ENCODE peak calls at places on chromosomes 7 and 10, in eight cellular contexts. S is activated CD8-positive, alpha-beta memory T cell treated with anti-CD3 and anti-CD28 coated beads for 24 hours; V is A549; Q is lung; K is RCC 7860; M is activated effector memory CD4-positive, alpha-beta T cell treated with anti-CD3 and anti-CD28 coated beads, Interleukin-2, amount 50 U/mL, for 16 hours; G is omental fat pad; R is posterior cingulate gyrus. L is an unnamed sample.

GRCh38 chr10:31098091-31098490 is 66.4 kb upstream of the ZNF438 start:
- DNase-seq in R (no peak), K (no peak), S (no peak), V (no peak), Q (no peak), M (no peak), G (no peak), L (no peak)

GRCh38 chr10:71845410-71846406 is 5.3 kb downstream of the PSAP start:
- DNase-seq in Q (no peak), V (no peak), S (no peak), K (no peak), G (no peak), M (no peak), R (no peak), L (no peak)

GRCh38 chr7:79434867-79435266 is 18.6 kb downstream of the MAGI2 start:
- DNase-seq in G (no peak), V (no peak), M (no peak), S (no peak), K (peak; percentile 68), Q (no peak), R (no peak), L (no peak)

GRCh38 chr7:22726345-22726848 is 603 bp upstream of the IL6 start:
- DNase-seq in K (peak; percentile 94), M (peak; percentile 76), S (peak; percentile 76), V (peak; percentile 76), G (no peak), Q (peak; percentile 51), R (no peak), L (no peak)

GRCh38 chr10:1368772-1369171 is 312.6 kb downstream of the WDR37 start:
- DNase-seq in R (peak; percentile 34), S (peak; percentile 30), V (peak; percentile 64), Q (no peak), K (peak; percentile 25), G (no peak), M (peak; percentile 76), L (peak; percentile 42)

GRCh38 chr7:8443871-8444756 is 10.7 kb downstream of the NXPH1 start:
- DNase-seq in M (no peak), V (no peak), R (no peak), G (no peak), K (no peak), S (no peak), Q (no peak), L (no peak)

GRCh38 chr7:106416430-106416829 is 131.6 kb upstream of the NAMPT start:
- DNase-seq in S (no peak), Q (no peak), V (no peak), M (no peak), R (no peak), K (no peak), G (no peak), L (no peak)

GRCh38 chr7:44963526-44964290 is 15.1 kb downstream of the MYO1G start:
- DNase-seq in Q (no peak), R (no peak), S (peak; percentile 56), V (no peak), G (no peak), K (no peak), M (no peak), L (no peak)

GRCh38 chr10:70887804-70888800 is at the start of gene PCBD1:
- DNase-seq in Q (peak; percentile 73), M (peak; percentile 89), R (peak; percentile 53), K (peak; percentile 48), V (peak; percentile 77), S (peak; percentile 86), G (peak; percentile 36), L (peak; percentile 78)

GRCh38 chr7:9097565-9098060 is 664.2 kb downstream of the NXPH1 start:
- DNase-seq in V (no peak), R (no peak), Q (no peak), S (no peak), G (no peak), K (no peak), M (no peak), L (no peak)

GRCh38 chr10:62380002-62380401 is 5.8 kb downstream of the ZNF365 start:
- DNase-seq in V (peak; percentile 43), R (no peak), G (no peak), K (peak; percentile 82), M (no peak), S (no peak), Q (no peak), L (no peak)

GRCh38 chr7:1087952-1088920 is at the start of gene GPER1:
- DNase-seq in G (no peak), Q (peak; percentile 56), R (no peak), K (no peak), M (no peak), V (no peak), S (no peak), L (peak; percentile 62)

GRCh38 chr7:95213148-95213547 is 111.2 kb downstream of the PON1 start:
- DNase-seq in M (no peak), V (no peak), R (no peak), Q (no peak), G (no peak), K (no peak), S (no peak), L (no peak)

GRCh38 chr10:124315599-124316270 is 103.0 kb downstream of the OAT start:
- DNase-seq in Q (no peak), V (no peak), K (no peak), G (no peak), S (no peak), R (no peak), M (no peak), L (no peak)

GRCh38 chr10:50392426-50392825 is 141.1 kb upstream of the ASAH2 start:
- DNase-seq in R (no peak), K (no peak), M (no peak), G (no peak), S (no peak), V (no peak), Q (no peak), L (no peak)

GRCh38 chr10:63264852-63265617 is 131.9 kb downstream of the NRBF2 start:
- DNase-seq in M (peak; percentile 81), K (peak; percentile 37), G (no peak), S (no peak), R (no peak), Q (no peak), V (peak; percentile 14), L (no peak)

GRCh38 chr7:17690030-17690429 is 250.3 kb downstream of the SNX13 start:
- DNase-seq in V (no peak), K (peak; percentile 89), S (no peak), G (no peak), Q (no peak), M (no peak), R (no peak), L (no peak)

GRCh38 chr7:130393095-130393494 is 12.8 kb downstream of the CPA1 start:
- DNase-seq in M (no peak), G (no peak), K (no peak), S (no peak), V (no peak), R (no peak), Q (no peak), L (no peak)

GRCh38 chr10:129891806-129892205 is 72.3 kb downstream of the EBF3 start:
- DNase-seq in K (no peak), S (no peak), M (no peak), V (no peak), Q (no peak), G (no peak), R (no peak), L (no peak)

GRCh38 chr10:2037246-2037645 is 299.9 kb upstream of the ADARB2 start:
- DNase-seq in M (no peak), R (no peak), V (no peak), Q (no peak), G (no peak), K (no peak), S (no peak), L (no peak)

GRCh38 chr7:38656976-38657375 is 25.8 kb upstream of the AMPH start:
- DNase-seq in M (no peak), G (no peak), S (no peak), K (no peak), V (no peak), Q (no peak), R (no peak), L (no peak)

GRCh38 chr7:139775829-139776266 is 1.9 kb downstream of the HIPK2 start:
- DNase-seq in R (no peak), V (peak; percentile 78), K (peak; percentile 81), M (peak; percentile 83), G (peak; percentile 70), Q (peak; percentile 64), S (peak; percentile 73), L (peak; percentile 64)

GRCh38 chr7:155267023-155267422 is 30.7 kb upstream of the INSIG1 start:
- DNase-seq in V (no peak), S (no peak), R (no peak), Q (no peak), M (no peak), K (no peak), G (no peak), L (no peak)

GRCh38 chr7:24720283-24720682 is 37.0 kb downstream of the GSDME start:
- DNase-seq in Q (no peak), R (no peak), G (no peak), S (no peak), K (no peak), M (no peak), V (no peak), L (no peak)

GRCh38 chr10:105837951-105838350 is 1196.9 kb downstream of the SORCS3 start:
- DNase-seq in R (no peak), V (no peak), S (no peak), K (peak; percentile 13), G (no peak), Q (no peak), M (no peak), L (no peak)

GRCh38 chr7:44117801-44118429 is 5.4 kb downstream of the POLD2 start:
- DNase-seq in Q (no peak), S (no peak), K (no peak), G (no peak), V (no peak), M (no peak), R (no peak), L (no peak)

GRCh38 chr7:96308253-96308949 is 13.5 kb downstream of the SLC25A13 start:
- DNase-seq in R (no peak), G (no peak), S (no peak), V (no peak), M (no peak), K (no peak), Q (no peak), L (no peak)

GRCh38 chr7:116261904-116262303 is 51.6 kb downstream of the TES start:
- DNase-seq in K (peak; percentile 41), V (no peak), M (no peak), G (no peak), S (no peak), R (no peak), Q (no peak), L (no peak)

GRCh38 chr7:41005381-41005901 is 697.4 kb downstream of the INHBA start:
- DNase-seq in S (no peak), M (no peak), R (no peak), G (no peak), V (no peak), Q (no peak), K (peak; percentile 81), L (no peak)

GRCh38 chr10:29392376-29393021 is 103.6 kb downstream of the LYZL1 start:
- DNase-seq in Q (no peak), G (no peak), S (no peak), V (peak; percentile 47), K (peak; percentile 47), R (no peak), M (peak; percentile 70), L (no peak)

GRCh38 chr7:135991322-135991721 is 14.2 kb upstream of the MTPN start:
- DNase-seq in V (no peak), G (no peak), K (no peak), M (no peak), S (no peak), Q (no peak), R (no peak), L (no peak)

GRCh38 chr10:113780681-113781250 is 29.3 kb downstream of the PLEKHS1 start:
- DNase-seq in S (no peak), R (no peak), Q (peak; percentile 6), K (no peak), G (no peak), M (no peak), V (no peak), L (no peak)

GRCh38 chr7:22543169-22543568 is 43.2 kb upstream of the STEAP1B start:
- DNase-seq in R (no peak), G (no peak), Q (no peak), M (no peak), K (no peak), S (no peak), V (no peak), L (no peak)

GRCh38 chr10:78362406-78363022 is 328.9 kb downstream of the RPS24 start:
- DNase-seq in S (peak; percentile 61), M (no peak), Q (no peak), V (no peak), R (no peak), K (no peak), G (no peak), L (peak; percentile 60)